ENCODE peak calls at places on chromosomes 2 and 18, in eight cellular contexts. E, C, W, X, S, Q, B and F are unnamed samples.

GRCh38 chr2:69546646-69547045 is 96.9 kb downstream of the AAK1 start:
- DNase-seq in E (no peak), B (no peak), Q (no peak), X (no peak), C (no peak), S (no peak), W (no peak), F (no peak)

GRCh38 chr18:69397096-69397495 is 3.6 kb upstream of the DOK6 start:
- DNase-seq in Q (no peak), B (no peak), W (no peak), C (no peak), E (no peak), S (no peak), X (no peak), F (no peak)

GRCh38 chr18:48790226-48790863 is 160.4 kb downstream of the SMAD7 start:
- DNase-seq in S (peak; percentile 82), E (no peak), X (no peak), B (peak; percentile 97), W (no peak), C (no peak), Q (no peak), F (no peak)

GRCh38 chr2:96090181-96090500 is 26.2 kb downstream of the ADRA2B start:
- DNase-seq in E (no peak), B (no peak), W (no peak), S (peak; percentile 8), X (no peak), Q (no peak), C (no peak), F (no peak)

GRCh38 chr2:101729521-101730190 is 32.1 kb downstream of the MAP4K4 start:
- DNase-seq in Q (no peak), S (no peak), W (no peak), X (no peak), E (no peak), C (no peak), B (no peak), F (no peak)

GRCh38 chr2:26994975-26995374 is 24.5 kb downstream of the MAPRE3 start:
- DNase-seq in E (no peak), C (no peak), W (no peak), Q (no peak), X (no peak), S (no peak), B (no peak), F (no peak)

GRCh38 chr2:218781691-218782528 is at the start of gene CYP27A1:
- DNase-seq in B (peak; percentile 79), W (no peak), Q (peak; percentile 79), S (peak; percentile 78), E (no peak), C (no peak), X (peak; percentile 56), F (peak; percentile 65)

GRCh38 chr2:211045025-211045424 is 488.6 kb downstream of the CPS1 start:
- DNase-seq in W (no peak), C (no peak), X (no peak), S (no peak), Q (no peak), B (no peak), E (no peak), F (no peak)

GRCh38 chr18:35038029-35038428 is 3.2 kb upstream of the MAPRE2 start:
- DNase-seq in Q (no peak), E (no peak), X (no peak), W (no peak), B (no peak), C (no peak), S (no peak), F (no peak)

GRCh38 chr2:37993135-37993534 is 68.0 kb downstream of the RMDN2 start:
- DNase-seq in E (no peak), X (peak; percentile 30), Q (no peak), B (no peak), S (no peak), W (no peak), C (no peak), F (no peak)

GRCh38 chr2:227146456-227146855 is 17.5 kb downstream of the COL4A4 start:
- DNase-seq in X (no peak), B (no peak), C (no peak), Q (no peak), E (no peak), S (no peak), W (no peak), F (no peak)

GRCh38 chr2:217616936-217617335 is 385.9 kb downstream of the TNS1 start:
- DNase-seq in B (no peak), W (no peak), S (no peak), C (no peak), E (no peak), Q (no peak), X (no peak), F (no peak)

GRCh38 chr2:240284503-240285259 is 144.2 kb upstream of the OTOS start:
- DNase-seq in B (no peak), W (no peak), E (no peak), S (peak; percentile 28), C (no peak), Q (no peak), X (no peak), F (no peak)

GRCh38 chr2:38654495-38655381 is 11.2 kb upstream of the GALM start:
- DNase-seq in X (no peak), S (no peak), W (no peak), B (peak; percentile 62), C (no peak), E (no peak), Q (no peak), F (no peak)

GRCh38 chr18:76685402-76685801 is 137.0 kb upstream of the ZNF236 start:
- DNase-seq in B (no peak), X (no peak), W (no peak), E (no peak), C (no peak), S (no peak), Q (no peak), F (no peak)

GRCh38 chr2:49255325-49256023 is 101.2 kb upstream of the FSHR start:
- DNase-seq in E (no peak), C (no peak), W (no peak), Q (peak; percentile 1), X (peak; percentile 4), B (no peak), S (no peak), F (no peak)